ENCODE peak calls at places on chromosome 7, in nine cellular contexts. J is GM23338, T is A549, F is HCT116, X is HL-60, H is SK-N-SH, L is HepG2, E is K562, M is GM12878. Z is an unnamed sample.

GRCh38 chr7:95690367-95690947 is 81.9 kb upstream of the DYNC1I1 start:
- DNase-seq in J (peak), T (peak), F (peak), X (peak), H (peak), L (peak), E (peak), M (peak), Z (peak)

GRCh38 chr7:4080013-4080412 is 602.1 kb upstream of the FOXK1 start:
- DNase-seq in J (no peak), T (no peak), F (no peak), X (no peak), H (no peak), L (no peak), E (no peak), M (no peak), Z (no peak)

GRCh38 chr7:6012355-6013104 is 3.5 kb downstream of the AIMP2 start:
- DNase-seq in J (no peak), T (no peak), F (no peak), X (peak), H (no peak), L (no peak), E (no peak), M (no peak), Z (no peak)

GRCh38 chr7:33853361-33854062 is 51.8 kb upstream of the BMPER start:
- DNase-seq in J (no peak), T (no peak), F (no peak), X (no peak), H (no peak), L (no peak), E (no peak), M (no peak), Z (no peak)

GRCh38 chr7:128025380-128025779 is 5.9 kb downstream of the LRRC4 start:
- DNase-seq in J (no peak), T (no peak), F (no peak), X (no peak), H (no peak), L (no peak), E (no peak), M (no peak), Z (no peak)

GRCh38 chr7:55173671-55174070 is 154.9 kb downstream of the EGFR start:
- DNase-seq in J (no peak), T (no peak), F (no peak), X (no peak), H (no peak), L (no peak), E (no peak), M (no peak), Z (no peak)

GRCh38 chr7:16123117-16123770 is 298.1 kb downstream of the CRPPA start:
- DNase-seq in J (no peak), T (no peak), F (no peak), X (no peak), H (no peak), L (no peak), E (no peak), M (no peak), Z (no peak)

GRCh38 chr7:157615101-157615817 is 278.5 kb downstream of the DNAJB6 start:
- DNase-seq in J (no peak), T (no peak), F (no peak), X (no peak), H (no peak), L (no peak), E (no peak), M (no peak), Z (no peak)

GRCh38 chr7:90262438-90262837 is 17.5 kb downstream of the CFAP69 start:
- DNase-seq in J (peak), T (peak), F (peak), X (no peak), H (peak), L (no peak), E (peak), M (no peak), Z (peak)

GRCh38 chr7:20797174-20798080 is 10.7 kb upstream of the SP8 start:
- DNase-seq in J (peak), T (peak), F (no peak), X (no peak), H (no peak), L (no peak), E (peak), M (no peak), Z (no peak)

GRCh38 chr7:99588868-99589267 is 9.2 kb upstream of the TMEM225B start:
- DNase-seq in J (no peak), T (no peak), F (no peak), X (no peak), H (no peak), L (no peak), E (no peak), M (no peak), Z (no peak)

GRCh38 chr7:49644402-49645166 is 128.9 kb upstream of the VWC2 start:
- DNase-seq in J (peak), T (no peak), F (no peak), X (no peak), H (no peak), L (no peak), E (no peak), M (no peak), Z (no peak)

GRCh38 chr7:80699656-80700318 is 61.3 kb downstream of the CD36 start:
- DNase-seq in J (no peak), T (no peak), F (no peak), X (peak), H (no peak), L (no peak), E (no peak), M (no peak), Z (no peak)

GRCh38 chr7:80785961-80786360 is 132.9 kb downstream of the SEMA3C start:
- DNase-seq in J (no peak), T (no peak), F (no peak), X (no peak), H (no peak), L (no peak), E (no peak), M (no peak), Z (no peak)

GRCh38 chr7:84412161-84412969 is 217.8 kb upstream of the SEMA3A start:
- DNase-seq in J (no peak), T (peak), F (peak), X (no peak), H (no peak), L (peak), E (no peak), M (no peak), Z (peak)

GRCh38 chr7:83643754-83644153 is 5.2 kb downstream of the SEMA3E start:
- DNase-seq in J (no peak), T (no peak), F (no peak), X (no peak), H (no peak), L (no peak), E (no peak), M (no peak), Z (no peak)

GRCh38 chr7:149310990-149311573 is 49.1 kb downstream of the ZNF783 start:
- DNase-seq in J (no peak), T (no peak), F (no peak), X (no peak), H (no peak), L (no peak), E (no peak), M (no peak), Z (no peak)

GRCh38 chr7:22843681-22844309 is 21.1 kb upstream of the TOMM7 start:
- DNase-seq in J (no peak), T (no peak), F (no peak), X (no peak), H (no peak), L (no peak), E (no peak), M (no peak), Z (no peak)

GRCh38 chr7:73971315-73971700 is 56.7 kb upstream of the ELN start:
- DNase-seq in J (no peak), T (no peak), F (no peak), X (no peak), H (no peak), L (no peak), E (no peak), M (peak), Z (no peak)

GRCh38 chr7:158834799-158835784 is 5.8 kb upstream of the ESYT2 start:
- DNase-seq in J (no peak), T (no peak), F (no peak), X (no peak), H (no peak), L (no peak), E (peak), M (no peak), Z (no peak)

GRCh38 chr7:139566736-139567646 is 43.5 kb downstream of the CLEC2L start:
- DNase-seq in J (peak), T (no peak), F (no peak), X (no peak), H (no peak), L (no peak), E (no peak), M (no peak), Z (no peak)

GRCh38 chr7:94350729-94351128 is 44.0 kb upstream of the COL1A2 start:
- DNase-seq in J (no peak), T (no peak), F (no peak), X (no peak), H (no peak), L (no peak), E (no peak), M (no peak), Z (no peak)

GRCh38 chr7:1557771-1558170 is 1.8 kb upstream of the TMEM184A start:
- DNase-seq in J (no peak), T (no peak), F (no peak), X (no peak), H (peak), L (no peak), E (no peak), M (no peak), Z (no peak)

GRCh38 chr7:18558910-18559309 is 63.4 kb downstream of the HDAC9 start:
- DNase-seq in J (no peak), T (no peak), F (no peak), X (no peak), H (no peak), L (no peak), E (no peak), M (no peak), Z (no peak)

GRCh38 chr7:135979674-135980660 is 2.8 kb upstream of the MTPN start:
- DNase-seq in J (no peak), T (no peak), F (no peak), X (no peak), H (no peak), L (no peak), E (no peak), M (no peak), Z (no peak)

GRCh38 chr7:76020031-76020714 is 25.8 kb upstream of the TMEM120A start:
- DNase-seq in J (peak), T (peak), F (peak), X (peak), H (peak), L (peak), E (peak), M (peak), Z (peak)

GRCh38 chr7:51789494-51789893 is 472.9 kb upstream of the COBL start:
- DNase-seq in J (peak), T (no peak), F (no peak), X (no peak), H (peak), L (no peak), E (no peak), M (no peak), Z (no peak)

GRCh38 chr7:81499262-81500116 is 270.4 kb downstream of the HGF start:
- DNase-seq in J (peak), T (peak), F (peak), X (peak), H (peak), L (peak), E (peak), M (peak), Z (peak)

GRCh38 chr7:116951366-116952292 is 1.7 kb upstream of the ST7 start:
- DNase-seq in J (no peak), T (no peak), F (peak), X (no peak), H (no peak), L (peak), E (peak), M (no peak), Z (peak)

GRCh38 chr7:55526329-55526728 is 46.0 kb downstream of the VOPP1 start:
- DNase-seq in J (no peak), T (no peak), F (no peak), X (no peak), H (no peak), L (no peak), E (no peak), M (no peak), Z (no peak)

GRCh38 chr7:18019562-18019961 is 8.1 kb downstream of the PRPS1L1 start:
- DNase-seq in J (no peak), T (peak), F (peak), X (no peak), H (no peak), L (no peak), E (no peak), M (no peak), Z (no peak)

GRCh38 chr7:148824864-148825263 is 59.2 kb downstream of the EZH2 start:
- DNase-seq in J (no peak), T (no peak), F (no peak), X (no peak), H (no peak), L (no peak), E (no peak), M (no peak), Z (no peak)

GRCh38 chr7:1087952-1088920 is at the start of gene GPER1:
- DNase-seq in J (peak), T (no peak), F (peak), X (no peak), H (peak), L (peak), E (no peak), M (no peak), Z (no peak)

GRCh38 chr7:70799841-70800405 is 332.0 kb upstream of the GALNT17 start:
- DNase-seq in J (no peak), T (no peak), F (no peak), X (no peak), H (peak), L (no peak), E (no peak), M (no peak), Z (no peak)

GRCh38 chr7:150716368-150716767 is at the start of gene GIMAP1:
- DNase-seq in J (no peak), T (no peak), F (no peak), X (peak), H (no peak), L (no peak), E (no peak), M (no peak), Z (no peak)

GRCh38 chr7:16421333-16422099 is at the start of gene CRPPA:
- DNase-seq in J (peak), T (no peak), F (no peak), X (peak), H (peak), L (peak), E (peak), M (no peak), Z (no peak)

GRCh38 chr7:130841416-130841815 is 107.4 kb upstream of the KLF14 start:
- DNase-seq in J (no peak), T (no peak), F (no peak), X (no peak), H (no peak), L (no peak), E (no peak), M (no peak), Z (no peak)

DNA sequence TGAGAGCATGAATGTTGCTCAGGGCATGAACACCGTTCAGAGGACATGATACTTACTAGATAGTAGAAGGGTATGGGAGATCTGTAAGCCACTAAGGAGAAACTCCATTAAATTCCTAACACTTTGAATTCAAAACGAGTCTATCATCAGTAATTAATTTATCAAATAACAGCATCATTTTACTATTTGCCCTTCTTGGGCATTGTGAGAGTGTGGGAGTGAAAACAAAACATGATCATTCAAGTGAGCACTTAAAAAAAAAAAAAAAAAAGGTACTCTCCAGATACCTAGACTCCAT is 20.5 kb upstream of the ASB15 start:
- DNase-seq in J (no peak), T (no peak), F (no peak), X (no peak), H (no peak), L (no peak), E (no peak), M (no peak), Z (no peak)
- TF ChIP-seq CTCF in J (no peak), T (peak), F (no peak), X (no peak), H (peak), L (no peak), E (no peak), M (no peak), Z (peak)

DNA sequence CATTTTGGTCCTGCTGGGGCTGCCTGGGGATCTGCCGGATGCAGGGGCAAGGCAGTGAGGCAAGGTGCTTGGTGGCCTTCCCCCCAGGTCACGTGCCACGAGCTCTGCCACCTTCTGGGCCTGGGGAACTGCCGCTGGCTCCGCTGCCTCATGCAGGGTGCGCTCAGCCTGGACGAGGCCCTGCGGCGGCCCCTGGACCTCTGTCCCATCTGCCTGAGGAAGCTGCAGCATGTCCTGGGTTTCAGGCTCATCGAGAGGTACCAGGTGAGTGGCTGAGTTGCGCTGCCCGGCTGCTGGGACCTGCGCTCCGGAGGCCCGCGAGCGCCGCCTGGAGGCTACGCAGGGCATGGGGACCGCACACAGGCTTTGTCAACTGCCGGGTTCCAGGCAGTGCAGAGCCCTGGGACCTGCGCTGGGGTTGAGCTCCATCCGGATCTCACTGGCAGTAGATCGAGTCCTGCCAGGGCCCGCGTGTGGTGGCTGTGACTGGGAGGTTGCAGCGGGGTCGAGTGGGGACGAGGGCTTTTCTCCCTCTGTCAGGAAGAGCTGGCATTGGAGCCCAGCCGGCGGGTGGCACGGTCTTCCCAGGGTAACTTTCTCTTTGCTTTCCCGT is 21.7 kb downstream of the AMZ1 start:
- DNase-seq in J (peak), T (peak), F (peak), X (peak), H (peak), L (peak), E (peak), M (peak), Z (peak)
- TF ChIP-seq REST in J (no peak), T (no peak), F (no peak), X (no peak), H (no peak), L (no peak), E (no peak), M (no peak), Z (no peak)

GRCh38 chr7:106258789-106259188 is 26.0 kb downstream of the NAMPT start:
- DNase-seq in J (no peak), T (no peak), F (no peak), X (no peak), H (no peak), L (no peak), E (no peak), M (no peak), Z (no peak)
- TF ChIP-seq CTCF in J (no peak), T (no peak), F (no peak), X (no peak), H (no peak), L (no peak), E (no peak), M (no peak), Z (no peak)

GRCh38 chr7:35533877-35534276 is 161.1 kb downstream of the HERPUD2 start:
- DNase-seq in J (no peak), T (no peak), F (no peak), X (peak), H (no peak), L (no peak), E (no peak), M (no peak), Z (no peak)

GRCh38 chr7:35537067-35538023 is 157.6 kb downstream of the HERPUD2 start:
- DNase-seq in J (peak), T (peak), F (peak), X (peak), H (peak), L (peak), E (peak), M (no peak), Z (peak)

GRCh38 chr7:35530124-35531109 is 164.5 kb downstream of the HERPUD2 start:
- DNase-seq in J (no peak), T (no peak), F (no peak), X (no peak), H (no peak), L (no peak), E (no peak), M (no peak), Z (no peak)

DNA sequence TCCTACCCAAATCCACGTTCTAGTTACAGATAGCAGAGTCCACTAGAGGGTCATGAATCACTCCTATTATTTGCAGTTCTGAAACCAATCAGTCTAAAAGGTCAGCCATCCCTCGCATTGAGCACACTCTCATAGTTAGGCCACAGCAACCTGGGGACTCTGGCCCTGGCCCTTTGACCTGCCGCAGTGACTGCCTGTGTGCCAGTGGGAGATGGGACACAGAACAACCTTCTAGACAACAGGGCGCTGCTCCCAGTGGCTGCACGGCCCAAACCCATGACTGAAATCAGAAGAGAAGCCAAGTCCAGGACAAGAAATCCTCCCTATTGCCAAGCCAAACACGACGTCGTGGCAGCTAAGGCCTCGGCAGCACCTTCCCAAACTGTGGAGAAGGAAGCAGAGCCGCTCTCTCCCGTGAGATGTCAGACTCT is 158.5 kb downstream of the HERPUD2 start:
- DNase-seq in J (no peak), T (no peak), F (no peak), X (no peak), H (no peak), L (peak), E (no peak), M (no peak), Z (no peak)
- TF ChIP-seq REST in J (no peak), T (no peak), F (no peak), X (no peak), H (no peak), L (no peak), E (no peak), M (no peak), Z (no peak)

GRCh38 chr7:24591152-24591551 is 17.9 kb downstream of the PALS2 start:
- DNase-seq in J (no peak), T (no peak), F (no peak), X (no peak), H (no peak), L (no peak), E (no peak), M (no peak), Z (no peak)
- TF ChIP-seq CTCF in J (peak), T (no peak), F (no peak), X (no peak), H (no peak), L (peak), E (peak), M (peak), Z (peak)

Z was measured in Panc1.